ENCODE peak calls at places on chromosomes 6 and 20, in seven cellular contexts. D is IMR-90, E is K562, Y is SK-N-SH, L is HepG2, G is GM12878, Z is H1. X is an unnamed sample.

GRCh38 chr6:31738048-31738979 is 1.5 kb upstream of the MSH5 start:
- DNase-seq in D (peak; percentile 89), E (peak; percentile 75), Y (no peak), L (peak; percentile 97), G (peak; percentile 75), Z (no peak), X (peak; percentile 59)

GRCh38 chr20:4901031-4901818 is 100.1 kb downstream of the SLC23A2 start:
- DNase-seq in D (no peak), E (no peak), Y (no peak), L (no peak), G (no peak), Z (no peak), X (no peak)

GRCh38 chr6:6008114-6008647 is 1.5 kb upstream of the NRN1 start:
- DNase-seq in D (no peak), E (no peak), Y (no peak), L (no peak), G (no peak), Z (no peak), X (no peak)

GRCh38 chr20:44580581-44581268 is 1.7 kb upstream of the PKIG start:
- DNase-seq in D (no peak), E (no peak), Y (no peak), L (no peak), G (no peak), Z (no peak), X (no peak)

GRCh38 chr6:124036384-124036783 is 232.7 kb downstream of the NKAIN2 start:
- DNase-seq in D (no peak), E (no peak), Y (no peak), L (no peak), G (no peak), Z (no peak), X (no peak)

GRCh38 chr20:59955131-59955796 is 3.0 kb upstream of the CDH26 start:
- DNase-seq in D (no peak), E (peak; percentile 17), Y (no peak), L (peak; percentile 53), G (no peak), Z (no peak), X (peak; percentile 40)

GRCh38 chr6:85756982-85757381 is 114.3 kb upstream of the SYNCRIP start:
- DNase-seq in D (peak; percentile 44), E (no peak), Y (peak; percentile 25), L (no peak), G (no peak), Z (no peak), X (peak; percentile 23)

GRCh38 chr6:3284436-3284876 is 25.7 kb downstream of the PSMG4 start:
- DNase-seq in D (no peak), E (no peak), Y (peak; percentile 75), L (no peak), G (no peak), Z (no peak), X (no peak)

GRCh38 chr20:64138276-64138815 is 25.9 kb upstream of the MYT1 start:
- DNase-seq in D (no peak), E (no peak), Y (peak; percentile 6), L (no peak), G (no peak), Z (peak; percentile 35), X (no peak)

GRCh38 chr6:165799736-165800135 is 136.7 kb upstream of the PDE10A start:
- DNase-seq in D (no peak), E (no peak), Y (no peak), L (no peak), G (no peak), Z (no peak), X (no peak)

GRCh38 chr6:39937686-39938333 is 3.5 kb upstream of the MOCS1 start:
- DNase-seq in D (no peak), E (no peak), Y (no peak), L (no peak), G (no peak), Z (no peak), X (no peak)

GRCh38 chr20:44579313-44580090 is 2.9 kb upstream of the PKIG start:
- DNase-seq in D (no peak), E (no peak), Y (no peak), L (no peak), G (no peak), Z (no peak), X (no peak)

GRCh38 chr6:42505377-42505702 is 53.6 kb upstream of the TRERF1 start:
- DNase-seq in D (peak; percentile 67), E (no peak), Y (no peak), L (no peak), G (no peak), Z (no peak), X (peak; percentile 57)

GRCh38 chr6:145199961-145200360 is 535.4 kb downstream of the EPM2A start:
- DNase-seq in D (peak; percentile 65), E (no peak), Y (no peak), L (peak; percentile 7), G (no peak), Z (no peak), X (no peak)

GRCh38 chr6:25006565-25007001 is 70.8 kb upstream of the RIPOR2 start:
- DNase-seq in D (no peak), E (no peak), Y (no peak), L (no peak), G (no peak), Z (no peak), X (no peak)

DNA sequence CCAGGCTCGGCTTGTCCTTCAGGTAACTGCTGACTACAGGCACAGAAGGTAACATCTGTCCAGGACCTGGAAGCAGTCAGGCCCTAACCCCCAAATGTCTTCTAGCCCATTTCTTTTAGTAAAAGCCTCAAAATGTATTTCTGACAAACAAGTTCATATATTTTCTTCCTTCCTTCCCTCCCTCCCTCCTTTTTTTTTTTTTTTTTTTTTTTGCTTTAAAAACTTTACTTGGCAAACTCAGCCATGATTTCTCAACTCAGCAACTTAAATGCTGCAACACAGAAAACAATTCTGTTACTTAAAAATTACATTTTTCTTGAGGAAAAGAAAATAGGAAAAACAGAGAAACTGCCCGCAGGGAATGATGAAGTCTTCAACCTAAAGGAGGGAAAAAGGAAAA is 7.3 kb downstream of the MTCH1 start:
- DNase-seq in D (no peak), E (no peak), Y (no peak), L (no peak), G (no peak), Z (no peak), X (no peak)
- TF ChIP-seq RFX5 in D (no peak), E (no peak), Y (no peak), L (no peak), G (no peak), Z (no peak), X (no peak)

GRCh38 chr6:135281907-135282306 is 100.8 kb downstream of the MYB start:
- DNase-seq in D (no peak), E (no peak), Y (no peak), L (no peak), G (no peak), Z (no peak), X (no peak)
- TF ChIP-seq RFX5 in D (no peak), E (no peak), Y (no peak), L (no peak), G (no peak), Z (no peak), X (no peak)

GRCh38 chr6:83707829-83708545 is 914 bp downstream of the SNAP91 start:
- DNase-seq in D (no peak), E (no peak), Y (peak; percentile 79), L (no peak), G (no peak), Z (peak; percentile 67), X (no peak)
- TF ChIP-seq RFX5 in D (no peak), E (no peak), Y (no peak), L (no peak), G (no peak), Z (no peak), X (no peak)

DNA sequence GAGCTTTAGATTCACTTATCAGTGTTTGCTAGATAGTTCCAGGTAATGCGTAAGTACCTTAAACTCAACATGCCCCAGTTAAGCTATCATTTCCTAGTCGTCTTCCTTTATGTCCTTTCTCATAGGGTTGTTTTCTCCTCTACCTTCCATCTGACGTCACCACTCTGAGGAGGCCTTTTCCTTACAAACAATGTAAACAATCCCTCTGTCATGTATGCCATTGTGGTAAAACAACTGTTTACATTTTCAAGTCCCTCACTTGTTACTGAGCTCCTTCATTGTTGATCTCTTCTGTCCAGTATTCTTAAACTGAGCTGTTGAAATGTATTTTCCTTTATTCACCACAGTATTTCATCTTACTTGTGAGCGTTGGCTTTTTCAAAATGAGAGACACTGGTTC is 45.4 kb upstream of the PLCG1 start:
- DNase-seq in D (peak; percentile 81), E (no peak), Y (no peak), L (no peak), G (no peak), Z (no peak), X (peak; percentile 7)
- TF ChIP-seq RFX5 in D (no peak), E (no peak), Y (no peak), L (no peak), G (no peak), Z (no peak), X (no peak)

GRCh38 chr6:159168536-159169192 is 536 bp upstream of the FNDC1 start:
- DNase-seq in D (peak; percentile 5), E (peak; percentile 30), Y (peak; percentile 65), L (peak; percentile 11), G (no peak), Z (peak; percentile 78), X (peak; percentile 63)

GRCh38 chr6:159170999-159171712 is 2.0 kb downstream of the FNDC1 start:
- DNase-seq in D (peak; percentile 75), E (no peak), Y (no peak), L (no peak), G (no peak), Z (no peak), X (no peak)

GRCh38 chr6:159169193-159169555 is at the start of gene FNDC1:
- DNase-seq in D (no peak), E (peak; percentile 83), Y (peak; percentile 90), L (no peak), G (no peak), Z (peak; percentile 88), X (peak; percentile 44)

GRCh38 chr6:159170333-159170672 is 1.1 kb downstream of the FNDC1 start:
- DNase-seq in D (no peak), E (no peak), Y (no peak), L (no peak), G (no peak), Z (no peak), X (no peak)

GRCh38 chr6:159169557-159170332 is 545 bp downstream of the FNDC1 start:
- DNase-seq in D (peak; percentile 14), E (no peak), Y (peak; percentile 47), L (no peak), G (no peak), Z (peak; percentile 74), X (peak; percentile 23)
- TF ChIP-seq RFX5 in D (no peak), E (no peak), Y (no peak), L (no peak), G (no peak), Z (no peak), X (no peak)

DNA sequence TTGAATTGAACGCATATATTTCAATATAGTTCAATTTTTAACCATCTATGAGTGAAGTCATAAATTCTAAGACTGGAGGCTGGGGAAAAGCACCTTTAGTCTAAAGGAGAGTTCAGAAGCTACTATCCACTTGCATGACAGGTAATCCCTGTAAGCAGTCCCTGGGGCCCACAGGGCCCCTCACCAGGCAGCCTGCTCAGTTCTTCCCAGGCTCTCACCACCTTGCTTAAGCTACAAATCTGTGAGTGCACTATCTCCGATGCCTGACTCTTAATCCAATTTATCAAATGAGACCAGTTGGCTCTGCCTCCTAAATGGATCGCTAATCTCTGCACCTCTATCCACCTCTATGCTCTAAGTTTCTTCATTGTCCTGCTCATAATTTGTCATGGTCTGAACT is 413.8 kb downstream of the PTPRT start:
- DNase-seq in D (no peak), E (no peak), Y (no peak), L (no peak), G (no peak), Z (no peak), X (no peak)
- TF ChIP-seq RFX5 in D (no peak), E (no peak), Y (no peak), L (no peak), G (no peak), Z (no peak), X (no peak)